ENCODE peak calls at places on chromosomes 5 and 9, in five cellular contexts. One of them, this sample, is unnamed.

GRCh38 chr5:154446183-154447073 is 631 bp downstream of the SAP30L start:
- DNase-seq in GM23338: peak; percentile 65
- DNase-seq in hepatocyte: peak; percentile 85
- DNase-seq in HCT116: no peak
- DNase-seq in GM23248: peak; percentile 87
- DNase-seq in this sample: peak; percentile 25

GRCh38 chr9:126516936-126517750 is 96.6 kb upstream of the LMX1B start:
- DNase-seq in GM23248: peak; percentile 94
- DNase-seq in HCT116: peak; percentile 6
- DNase-seq in GM23338: peak; percentile 78
- DNase-seq in hepatocyte: peak; percentile 79
- DNase-seq in this sample: peak; percentile 24

GRCh38 chr9:127112056-127112455 is 10.4 kb downstream of the ANGPTL2 start:
- DNase-seq in GM23338: peak; percentile 95
- DNase-seq in GM23248: no peak
- DNase-seq in HCT116: no peak
- DNase-seq in hepatocyte: no peak
- DNase-seq in this sample: no peak

GRCh38 chr5:135667204-135667603 is 88.4 kb upstream of the CXCL14 start:
- DNase-seq in GM23248: no peak
- DNase-seq in HCT116: no peak
- DNase-seq in GM23338: no peak
- DNase-seq in hepatocyte: no peak
- DNase-seq in this sample: no peak

GRCh38 chr9:3830296-3830695 is 304.5 kb upstream of the RFX3 start:
- DNase-seq in GM23338: no peak
- DNase-seq in GM23248: no peak
- DNase-seq in HCT116: no peak
- DNase-seq in hepatocyte: no peak
- DNase-seq in this sample: no peak

GRCh38 chr5:152439791-152440190 is 34.7 kb upstream of the NMUR2 start:
- DNase-seq in hepatocyte: no peak
- DNase-seq in GM23248: no peak
- DNase-seq in HCT116: no peak
- DNase-seq in GM23338: no peak
- DNase-seq in this sample: no peak

GRCh38 chr9:135282001-135282731 is 194.7 kb downstream of the OLFM1 start:
- DNase-seq in GM23248: peak; percentile 36
- DNase-seq in GM23338: no peak
- DNase-seq in hepatocyte: peak; percentile 45
- DNase-seq in HCT116: peak; percentile 27
- DNase-seq in this sample: peak; percentile 24

GRCh38 chr5:134436523-134437339 is 25.1 kb upstream of the CDKN2AIPNL start:
- DNase-seq in GM23338: no peak
- DNase-seq in hepatocyte: peak; percentile 83
- DNase-seq in HCT116: no peak
- DNase-seq in GM23248: peak; percentile 99
- DNase-seq in this sample: peak; percentile 22

GRCh38 chr5:57715296-57715695 is 232.7 kb upstream of the ACTBL2 start:
- DNase-seq in HCT116: no peak
- DNase-seq in GM23248: peak; percentile 20
- DNase-seq in hepatocyte: no peak
- DNase-seq in GM23338: no peak
- DNase-seq in this sample: no peak

GRCh38 chr9:130588416-130588815 is 9.0 kb downstream of the FUBP3 start:
- DNase-seq in HCT116: no peak
- DNase-seq in GM23248: no peak
- DNase-seq in hepatocyte: no peak
- DNase-seq in GM23338: no peak
- DNase-seq in this sample: no peak

GRCh38 chr5:169637856-169638190 is 748 bp downstream of the DOCK2 start:
- DNase-seq in HCT116: no peak
- DNase-seq in hepatocyte: no peak
- DNase-seq in GM23338: no peak
- DNase-seq in GM23248: no peak
- DNase-seq in this sample: peak; percentile 86

GRCh38 chr5:169637085-169637855 is at the start of gene DOCK2:
- DNase-seq in GM23248: peak; percentile 18
- DNase-seq in GM23338: peak; percentile 59
- DNase-seq in hepatocyte: no peak
- DNase-seq in HCT116: no peak
- DNase-seq in this sample: peak; percentile 85

GRCh38 chr5:169635933-169636332 is 1.1 kb upstream of the DOCK2 start:
- DNase-seq in GM23248: no peak
- DNase-seq in hepatocyte: no peak
- DNase-seq in GM23338: no peak
- DNase-seq in HCT116: no peak
- DNase-seq in this sample: no peak

GRCh38 chr5:169634606-169635005 is 2.5 kb upstream of the DOCK2 start:
- DNase-seq in hepatocyte: no peak
- DNase-seq in HCT116: no peak
- DNase-seq in GM23338: no peak
- DNase-seq in GM23248: no peak
- DNase-seq in this sample: no peak

DNA sequence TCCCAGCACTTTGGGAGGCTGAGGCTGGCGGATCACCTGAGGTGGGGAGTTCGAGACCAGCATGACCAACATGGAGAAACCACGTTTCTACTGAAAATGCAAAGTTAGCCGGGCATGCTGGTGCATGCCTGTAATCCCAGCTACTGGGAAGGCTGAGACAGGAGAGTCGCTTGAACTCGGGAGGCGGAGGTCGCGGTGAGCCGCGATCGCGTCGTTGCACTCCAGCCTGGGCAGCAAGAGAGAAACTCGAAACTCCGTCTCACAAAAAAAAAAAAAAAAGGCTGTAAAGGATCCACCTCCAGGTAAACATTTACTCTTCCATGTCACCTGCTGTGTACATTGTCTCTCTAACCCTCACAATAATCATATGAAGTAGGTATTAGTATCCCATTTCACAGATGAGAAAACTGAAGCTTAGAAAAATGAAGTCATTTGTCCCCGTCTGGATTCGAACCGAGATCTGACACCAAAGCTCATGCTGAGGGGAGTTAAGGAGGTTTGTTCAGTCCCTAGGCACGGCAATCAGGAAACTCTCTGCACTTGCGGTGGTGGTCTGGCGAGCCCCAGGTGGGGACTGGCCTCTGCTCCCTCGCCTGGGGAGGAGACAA is 494 bp upstream of the DOCK2 start:
- DNase-seq in hepatocyte: no peak
- DNase-seq in GM23338: peak; percentile 38
- DNase-seq in HCT116: no peak
- DNase-seq in GM23248: no peak
- DNase-seq in this sample: no peak
- H3K4me3 ChIP-seq in hepatocyte: no peak overlapping the region
- H3K4me3 ChIP-seq in GM23338: peak overlapping the region; percentile 86
- H3K4me3 ChIP-seq in HCT116: no peak overlapping the region
- H3K4me3 ChIP-seq in GM23248: peak overlapping the region; percentile 64
- H3K4me3 ChIP-seq in this sample: peak overlapping the region; percentile 88

GRCh38 chr9:16180546-16180945 is 627.7 kb downstream of the CCDC171 start:
- DNase-seq in hepatocyte: no peak
- DNase-seq in GM23248: peak; percentile 56
- DNase-seq in GM23338: no peak
- DNase-seq in HCT116: no peak
- DNase-seq in this sample: no peak
- H3K4me2 ChIP-seq in hepatocyte: no peak overlapping the region
- H3K4me2 ChIP-seq in GM23248: peak overlapping the region; percentile 32
- H3K4me2 ChIP-seq in GM23338: no peak overlapping the region
- H3K4me2 ChIP-seq in HCT116: no peak overlapping the region
- H3K4me2 ChIP-seq in this sample: no peak overlapping the region

GRCh38 chr9:98479967-98480847 is 224.8 kb upstream of the TBC1D2 start:
- DNase-seq in hepatocyte: peak; percentile 45
- DNase-seq in GM23248: peak; percentile 20
- DNase-seq in GM23338: no peak
- DNase-seq in HCT116: no peak
- DNase-seq in this sample: no peak
- TF ChIP-seq EZH2phosphoT487 in hepatocyte: no peak
- TF ChIP-seq EZH2phosphoT487 in GM23248: no peak
- TF ChIP-seq EZH2phosphoT487 in GM23338: no peak
- TF ChIP-seq EZH2phosphoT487 in HCT116: no peak
- TF ChIP-seq EZH2phosphoT487 in this sample: no peak

GRCh38 chr5:113487411-113487778 is 858 bp downstream of the MCC start:
- DNase-seq in HCT116: peak; percentile 15
- DNase-seq in GM23338: peak; percentile 43
- DNase-seq in hepatocyte: peak; percentile 12
- DNase-seq in GM23248: peak; percentile 49
- DNase-seq in this sample: no peak
- H3K4me3 ChIP-seq in HCT116: peak overlapping the region; percentile 74
- H3K4me3 ChIP-seq in GM23338: peak overlapping the region; percentile 88
- H3K4me3 ChIP-seq in hepatocyte: peak overlapping the region; percentile 82
- H3K4me3 ChIP-seq in GM23248: peak overlapping the region; percentile 85
- H3K4me3 ChIP-seq in this sample: no peak overlapping the region

GRCh38 chr9:81193362-81194339 is 495.7 kb downstream of the TLE1 start:
- DNase-seq in hepatocyte: no peak
- DNase-seq in GM23248: no peak
- DNase-seq in GM23338: no peak
- DNase-seq in HCT116: no peak
- DNase-seq in this sample: no peak
- H3K4me2 ChIP-seq in hepatocyte: no peak overlapping the region
- H3K4me2 ChIP-seq in GM23248: no peak overlapping the region
- H3K4me2 ChIP-seq in GM23338: no peak overlapping the region
- H3K4me2 ChIP-seq in HCT116: no peak overlapping the region
- H3K4me2 ChIP-seq in this sample: no peak overlapping the region

GRCh38 chr5:72402959-72403628 is 82.9 kb downstream of the PTCD2 start:
- DNase-seq in GM23248: peak; percentile 27
- DNase-seq in hepatocyte: no peak
- DNase-seq in GM23338: peak; percentile 57
- DNase-seq in HCT116: no peak
- DNase-seq in this sample: no peak
- TF ChIP-seq EZH2phosphoT487 in GM23248: no peak
- TF ChIP-seq EZH2phosphoT487 in hepatocyte: no peak
- TF ChIP-seq EZH2phosphoT487 in GM23338: no peak
- TF ChIP-seq EZH2phosphoT487 in HCT116: no peak
- TF ChIP-seq EZH2phosphoT487 in this sample: no peak

DNA sequence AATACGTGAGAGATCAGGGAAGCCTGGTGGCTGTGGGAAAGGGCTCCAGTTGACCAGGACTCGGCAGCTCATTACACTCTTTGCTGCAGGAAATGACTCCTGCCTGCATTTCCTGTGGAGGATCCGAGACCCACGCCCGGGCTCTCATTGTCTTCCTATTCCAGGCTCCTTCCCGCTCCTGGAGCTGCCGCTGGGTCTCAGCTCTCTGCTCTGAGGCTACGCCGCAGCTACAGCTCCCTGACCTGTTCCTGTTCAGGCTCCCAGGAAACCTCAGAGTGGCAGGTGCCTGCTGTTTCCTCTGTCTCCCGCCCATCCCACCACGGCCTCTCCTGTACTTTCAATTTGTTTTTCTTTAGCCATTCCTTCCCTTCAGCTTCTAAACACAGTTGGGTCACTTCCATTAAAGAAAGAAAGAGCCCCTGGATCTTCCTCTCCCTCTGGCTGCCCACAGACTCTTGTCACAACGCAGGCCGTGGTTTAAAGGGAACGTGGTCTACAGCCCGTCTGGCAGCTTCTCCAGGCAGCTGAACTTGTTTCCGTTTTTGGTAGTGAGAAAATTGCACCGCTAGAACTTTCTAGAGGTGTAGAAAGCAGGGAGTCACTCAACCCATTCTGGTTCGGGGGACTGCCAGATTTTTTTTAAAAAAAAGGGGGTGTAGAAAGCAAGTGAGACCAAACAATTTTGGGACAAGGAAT is 71.4 kb downstream of the IL6ST start:
- DNase-seq in HCT116: no peak
- DNase-seq in GM23338: peak; percentile 53
- DNase-seq in GM23248: peak; percentile 61
- DNase-seq in hepatocyte: no peak
- DNase-seq in this sample: no peak
- H3K4me3 ChIP-seq in HCT116: no peak overlapping the region
- H3K4me3 ChIP-seq in GM23338: no peak overlapping the region
- H3K4me3 ChIP-seq in GM23248: peak overlapping the region; percentile 77
- H3K4me3 ChIP-seq in hepatocyte: no peak overlapping the region
- H3K4me3 ChIP-seq in this sample: no peak overlapping the region